ENCODE peak calls at places on chromosomes 4 and X, in eight cellular contexts. W is stomach, J is colonic mucosa, Y is adipocyte, P is astrocyte, X is aorta, Q is neural progenitor cell, V is tibial artery. O is an unnamed sample. For H3K4me1 and H3K36me3, the result is how much of the 10 kb centered on the place peaks cover.

GRCh38 chr4:113738251-113738650 is 23.3 kb downstream of the CAMK2D start:
- DNase-seq in W (no peak), J (no peak), Y (peak), P (peak), X (no peak), Q (no peak), V (no peak), O (no peak)

GRCh38 chrX:43868791-43869190 is 13.5 kb downstream of the MAOB start:
- DNase-seq in W (no peak), J (no peak), Y (no peak), P (peak), X (no peak), Q (no peak), V (no peak), O (no peak)

GRCh38 chr4:40254961-40255721 is 58.3 kb downstream of the RHOH start:
- DNase-seq in W (no peak), J (no peak), Y (peak), P (peak), X (no peak), Q (no peak), V (no peak), O (no peak)

GRCh38 chr4:174214102-174214878 is 69.2 kb downstream of the FBXO8 start:
- DNase-seq in W (no peak), J (no peak), Y (no peak), P (no peak), X (no peak), Q (peak), V (no peak), O (no peak)

GRCh38 chr4:43224591-43224990 is 332.1 kb downstream of the GRXCR1 start:
- DNase-seq in W (no peak), J (no peak), Y (no peak), P (no peak), X (no peak), Q (no peak), V (no peak), O (no peak)

GRCh38 chrX:41384041-41384705 is 50.2 kb downstream of the DDX3X start:
- DNase-seq in W (peak), J (peak), Y (peak), P (peak), X (peak), Q (no peak), V (peak), O (peak)

GRCh38 chr4:76194325-76194724 is 19.3 kb downstream of the SCARB2 start:
- DNase-seq in W (no peak), J (no peak), Y (peak), P (peak), X (no peak), Q (no peak), V (no peak), O (no peak)

GRCh38 chr4:15410750-15411149 is 17.1 kb upstream of the C1QTNF7 start:
- DNase-seq in W (no peak), J (peak), Y (no peak), P (no peak), X (no peak), Q (no peak), V (no peak), O (no peak)

GRCh38 chr4:36256398-36256828 is 12.1 kb upstream of the ARAP2 start:
- DNase-seq in W (no peak), J (no peak), Y (no peak), P (no peak), X (no peak), Q (no peak), V (no peak), O (no peak)

GRCh38 chr4:116561717-116562116 is 523.7 kb downstream of the TRAM1L1 start:
- DNase-seq in W (no peak), J (no peak), Y (no peak), P (no peak), X (no peak), Q (no peak), V (no peak), O (no peak)

GRCh38 chrX:26146024-26146423 is 7.9 kb downstream of the MAGEB18 start:
- DNase-seq in W (no peak), J (no peak), Y (no peak), P (no peak), X (no peak), Q (no peak), V (no peak), O (no peak)

GRCh38 chr4:96293806-96294205 is 453.9 kb downstream of the PDHA2 start:
- DNase-seq in W (no peak), J (no peak), Y (no peak), P (no peak), X (no peak), Q (no peak), V (no peak), O (no peak)

GRCh38 chrX:74346124-74346523 is 42.1 kb downstream of the ZCCHC13 start:
- DNase-seq in W (no peak), J (no peak), Y (no peak), P (peak), X (no peak), Q (no peak), V (no peak), O (no peak)

GRCh38 chr4:166174717-166175510 is 301.9 kb downstream of the TLL1 start:
- DNase-seq in W (no peak), J (no peak), Y (no peak), P (peak), X (no peak), Q (no peak), V (no peak), O (no peak)

GRCh38 chr4:93764647-93765246 is 63.8 kb upstream of the ATOH1 start:
- DNase-seq in W (no peak), J (peak), Y (peak), P (peak), X (no peak), Q (peak), V (no peak), O (peak)

GRCh38 chr4:168843635-168844034 is 166.4 kb downstream of the CBR4 start:
- DNase-seq in W (no peak), J (no peak), Y (no peak), P (no peak), X (no peak), Q (no peak), V (no peak), O (no peak)
- H3K4me1 ChIP-seq in W (half or more), J (under half), Y (half or more), P (under half), X (under half), Q (under half), V (half or more), O (under half)

GRCh38 chr4:47863486-47863885 is 25.6 kb upstream of the CORIN start:
- DNase-seq in W (no peak), J (no peak), Y (no peak), P (peak), X (no peak), Q (no peak), V (no peak), O (no peak)
- H3K36me3 ChIP-seq in W (under half), J (under half), Y (under half), P (under half), X (under half), Q (under half), V (under half), O (under half)

GRCh38 chr4:48352793-48353192 is 11.5 kb downstream of the SLAIN2 start:
- DNase-seq in W (no peak), J (no peak), Y (no peak), P (no peak), X (no peak), Q (no peak), V (no peak), O (no peak)
- H3K4me1 ChIP-seq in W (under half), J (under half), Y (under half), P (under half), X (under half), Q (under half), V (under half), O (under half)

DNA sequence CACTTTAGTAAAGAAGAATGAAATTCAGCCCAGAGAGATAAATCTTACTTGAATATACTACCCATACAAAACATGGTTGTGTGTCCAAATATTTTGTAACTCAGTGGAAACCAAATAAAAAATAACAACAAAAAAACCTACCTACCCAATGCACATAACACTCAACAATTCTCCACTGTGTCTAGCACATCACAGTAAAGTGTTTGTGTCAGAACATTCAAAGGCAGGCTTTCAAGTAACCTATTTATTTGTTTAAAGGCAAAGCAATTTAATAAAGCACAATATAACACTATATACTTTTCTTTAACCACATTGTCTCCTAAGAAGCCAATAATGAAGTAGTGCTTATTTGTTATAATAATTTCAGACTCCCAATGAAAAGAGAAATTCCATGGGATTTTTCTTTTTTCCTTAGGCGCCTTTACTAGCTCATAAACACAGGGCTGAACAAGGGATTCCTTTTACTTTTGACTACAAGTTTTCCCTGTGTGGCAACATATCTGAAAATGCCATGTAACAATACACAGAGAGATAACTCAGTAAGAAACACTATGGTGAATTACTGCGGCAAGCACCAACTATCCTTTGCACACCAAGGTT is 13.7 kb downstream of the RASGEF1B start:
- DNase-seq in W (no peak), J (no peak), Y (no peak), P (no peak), X (no peak), Q (no peak), V (no peak), O (no peak)
- H3K36me3 ChIP-seq in W (under half), J (under half), Y (under half), P (under half), X (under half), Q (under half), V (under half), O (under half)

GRCh38 chr4:87036713-87037112 is 101.9 kb downstream of the AFF1 start:
- DNase-seq in W (no peak), J (no peak), Y (no peak), P (no peak), X (no peak), Q (no peak), V (no peak), O (no peak)

GRCh38 chr4:87032884-87033533 is 98.2 kb downstream of the AFF1 start:
- DNase-seq in W (no peak), J (no peak), Y (peak), P (peak), X (no peak), Q (peak), V (no peak), O (no peak)

GRCh38 chr4:87035881-87036509 is 101.2 kb downstream of the AFF1 start:
- DNase-seq in W (no peak), J (no peak), Y (no peak), P (no peak), X (no peak), Q (no peak), V (no peak), O (no peak)

GRCh38 chr4:87033902-87034301 is 99.1 kb downstream of the AFF1 start:
- DNase-seq in W (no peak), J (no peak), Y (no peak), P (no peak), X (no peak), Q (peak), V (no peak), O (no peak)

GRCh38 chr4:87034527-87034926 is 99.7 kb downstream of the AFF1 start:
- DNase-seq in W (no peak), J (no peak), Y (no peak), P (no peak), X (no peak), Q (no peak), V (no peak), O (no peak)
- H3K4me1 ChIP-seq in W (half or more), J (under half), Y (half or more), P (under half), X (under half), Q (half or more), V (half or more), O (under half)

DNA sequence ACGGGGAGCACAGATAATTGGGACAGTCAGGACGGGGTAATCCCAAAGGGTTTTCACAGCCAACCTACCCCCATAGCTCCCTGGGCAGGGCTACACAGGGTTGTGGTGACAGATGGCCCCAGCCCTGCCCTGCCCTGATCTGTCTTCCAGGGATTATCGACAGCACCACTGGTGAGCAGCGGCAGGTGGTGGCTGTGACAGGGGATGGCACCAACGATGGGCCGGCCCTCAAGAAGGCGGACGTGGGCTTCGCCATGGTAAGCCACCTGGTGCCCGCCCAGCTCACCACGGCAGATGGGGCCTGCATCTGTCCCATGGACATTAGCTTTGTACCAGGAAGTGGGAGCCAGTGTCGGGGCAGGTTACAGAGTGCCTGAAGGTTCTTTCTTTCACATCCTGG is 39.3 kb downstream of the ATP2B3 start:
- DNase-seq in W (no peak), J (no peak), Y (no peak), P (no peak), X (no peak), Q (no peak), V (no peak), O (no peak)
- H3K36me3 ChIP-seq in W (under half), J (under half), Y (under half), P (under half), X (under half), Q (under half), V (under half), O (under half)

DNA sequence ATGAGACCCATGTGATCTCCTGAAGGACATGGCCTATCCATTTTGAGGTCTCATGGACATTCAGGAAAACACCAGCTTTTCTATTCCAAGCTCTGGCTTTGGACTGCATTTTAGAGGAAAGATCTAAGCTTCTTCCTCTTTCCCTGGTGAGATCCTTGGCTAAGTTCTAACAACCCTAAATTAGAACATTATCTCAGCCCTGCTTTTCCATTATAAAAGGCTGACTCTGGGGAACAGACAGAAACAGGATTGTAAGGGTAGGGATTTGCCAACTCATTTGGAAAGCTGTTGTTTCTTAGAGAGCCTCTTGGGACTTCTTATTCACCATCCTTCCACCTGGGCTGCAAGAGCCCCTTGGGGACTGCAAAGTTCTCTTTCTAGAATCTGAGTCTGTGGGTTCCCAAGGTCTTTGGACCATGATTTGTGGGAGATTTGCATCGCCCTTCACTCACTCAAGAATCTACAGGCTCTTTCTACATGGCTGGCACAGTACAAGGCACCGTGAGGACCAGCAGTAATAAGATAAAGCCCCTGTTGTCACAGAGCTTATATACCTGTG is 146.9 kb downstream of the FNIP2 start:
- DNase-seq in W (no peak), J (no peak), Y (no peak), P (no peak), X (no peak), Q (no peak), V (no peak), O (no peak)
- H3K4me1 ChIP-seq in W (under half), J (under half), Y (half or more), P (under half), X (under half), Q (under half), V (under half), O (under half)

DNA sequence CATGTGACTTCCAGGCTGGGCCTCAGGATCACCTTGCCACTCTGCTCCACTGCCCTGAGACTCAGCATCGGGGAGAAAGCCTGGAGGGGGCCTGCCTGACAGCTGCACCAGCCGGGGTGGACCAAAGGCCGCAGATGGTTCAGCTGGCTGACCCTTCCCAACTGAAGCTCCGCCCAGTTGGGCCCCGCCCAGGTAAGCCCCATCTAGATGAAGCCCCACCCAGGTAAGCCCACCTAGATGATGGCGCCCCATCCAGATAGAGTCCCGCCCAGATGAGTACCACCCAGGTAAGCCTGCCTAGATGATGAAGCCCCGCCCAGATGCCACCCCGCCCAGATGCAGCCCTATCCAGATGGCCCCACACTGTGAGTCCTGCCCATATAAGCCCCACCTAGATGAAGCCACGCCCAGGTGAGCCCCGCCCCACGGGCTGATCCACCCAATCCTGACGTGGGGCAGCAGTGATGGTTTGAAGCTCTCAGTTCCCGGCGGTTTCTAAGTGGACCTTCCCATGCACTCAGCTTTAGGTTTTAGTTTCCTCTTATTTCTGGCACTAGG is 10.0 kb downstream of the ZFYVE28 start:
- DNase-seq in W (no peak), J (peak), Y (no peak), P (no peak), X (no peak), Q (no peak), V (no peak), O (peak)
- H3K36me3 ChIP-seq in W (under half), J (under half), Y (under half), P (under half), X (under half), Q (under half), V (under half), O (under half)

GRCh38 chr4:139763205-139763604 is 97.6 kb downstream of the MGST2 start:
- DNase-seq in W (no peak), J (no peak), Y (no peak), P (no peak), X (no peak), Q (peak), V (no peak), O (no peak)
- H3K4me1 ChIP-seq in W (under half), J (under half), Y (under half), P (under half), X (under half), Q (under half), V (under half), O (under half)

GRCh38 chr4:1980561-1981041 is 28.2 kb downstream of the NELFA start:
- DNase-seq in W (no peak), J (peak), Y (no peak), P (no peak), X (no peak), Q (no peak), V (no peak), O (no peak)

GRCh38 chr4:1976416-1977352 is 32.1 kb downstream of the NELFA start:
- DNase-seq in W (no peak), J (no peak), Y (no peak), P (no peak), X (peak), Q (no peak), V (no peak), O (no peak)

GRCh38 chr4:1979477-1980196 is 29.1 kb downstream of the NELFA start:
- DNase-seq in W (no peak), J (peak), Y (no peak), P (no peak), X (no peak), Q (no peak), V (no peak), O (no peak)

GRCh38 chr4:1978226-1978625 is 30.5 kb downstream of the NELFA start:
- DNase-seq in W (no peak), J (no peak), Y (no peak), P (no peak), X (no peak), Q (no peak), V (no peak), O (no peak)

DNA sequence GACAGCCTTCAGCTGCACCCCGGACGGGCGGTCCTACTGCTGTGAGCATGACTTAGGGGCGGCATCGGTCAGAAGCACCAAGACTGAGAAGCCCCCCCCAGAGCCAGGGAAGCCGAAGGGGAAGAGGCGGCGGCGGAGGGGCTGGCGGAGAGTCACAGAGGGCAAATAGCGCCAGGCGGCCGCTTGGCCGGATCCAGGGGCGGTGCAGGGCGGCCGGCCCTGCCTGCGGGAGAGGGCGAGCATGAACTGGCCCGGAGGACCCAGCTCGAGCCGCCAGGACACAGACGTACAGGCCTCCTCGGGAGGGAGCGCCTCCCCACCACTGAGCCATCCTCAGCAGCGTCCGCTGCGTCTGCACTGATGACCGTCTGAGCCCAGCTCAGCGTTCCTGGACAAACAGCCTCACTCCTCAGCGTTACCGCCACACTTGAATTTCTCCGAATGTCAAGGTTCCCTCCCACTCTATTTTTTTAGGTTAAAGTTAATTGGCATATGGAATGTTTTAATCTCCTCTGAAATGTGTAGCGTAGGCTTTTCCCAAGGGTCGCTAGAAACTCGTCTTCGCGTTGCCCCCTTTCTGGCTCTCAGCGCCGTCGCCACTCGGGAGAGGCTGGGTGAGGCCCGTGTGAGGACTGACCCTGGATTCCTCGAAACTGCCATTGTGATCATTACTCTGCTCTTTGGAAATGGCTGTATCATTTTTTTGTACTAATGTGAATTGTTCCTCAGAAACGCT is 29.9 kb downstream of the NELFA start:
- DNase-seq in W (no peak), J (no peak), Y (no peak), P (no peak), X (peak), Q (no peak), V (no peak), O (no peak)
- H3K36me3 ChIP-seq in W (under half), J (under half), Y (half or more), P (under half), X (under half), Q (under half), V (half or more), O (under half)

O was measured in mucosa of descending colon.